ENCODE peak calls at places on chromosomes 1 and 21, in eight cellular contexts. Y, Z, S, N, E, R, L and K are unnamed samples.

GRCh38 chr21:35145626-35146236 is 96.6 kb upstream of the RUNX1 start:
- DNase-seq in R (no peak), L (no peak), Z (no peak), Y (no peak), N (no peak), E (no peak), S (no peak), K (no peak)

GRCh38 chr1:156586892-156587477 is 4.6 kb upstream of the NAXE start:
- DNase-seq in R (peak), N (no peak), L (no peak), Z (no peak), Y (no peak), E (no peak), S (no peak), K (no peak)

GRCh38 chr1:149849246-149849946 is 50.0 kb upstream of the BOLA1 start:
- DNase-seq in S (no peak), N (no peak), L (no peak), R (no peak), Z (no peak), Y (no peak), E (no peak), K (no peak)

GRCh38 chr1:149927535-149928387 is at the start of gene SF3B4:
- DNase-seq in L (peak), Y (peak), N (peak), S (peak), R (peak), Z (peak), E (peak), K (peak)

GRCh38 chr1:28860332-28861073 is 48.5 kb downstream of the OPRD1 start:
- DNase-seq in Z (peak), E (no peak), L (no peak), R (peak), S (peak), Y (no peak), N (no peak), K (no peak)

GRCh38 chr1:246219508-246220030 is 287.5 kb downstream of the SMYD3 start:
- DNase-seq in Z (peak), R (no peak), Y (no peak), E (no peak), L (no peak), S (no peak), N (no peak), K (no peak)

GRCh38 chr1:200198247-200198646 is 170.7 kb downstream of the NR5A2 start:
- DNase-seq in S (no peak), Y (no peak), R (no peak), E (no peak), N (no peak), Z (no peak), L (no peak), K (no peak)

GRCh38 chr1:30111431-30111830 is 612.0 kb downstream of the MATN1 start:
- DNase-seq in Z (peak), S (peak), N (peak), E (no peak), Y (no peak), L (no peak), R (peak), K (no peak)

GRCh38 chr21:41622831-41623548 is 115.0 kb upstream of the TMPRSS2 start:
- DNase-seq in S (no peak), Y (no peak), R (no peak), N (no peak), L (no peak), Z (peak), E (no peak), K (no peak)

GRCh38 chr1:34984435-34985062 is 598 bp downstream of the TMEM35B start:
- DNase-seq in Y (peak), S (no peak), R (peak), N (peak), E (no peak), Z (peak), L (no peak), K (peak)

GRCh38 chr21:16040601-16041000 is 310.8 kb downstream of the USP25 start:
- DNase-seq in L (no peak), S (peak), N (no peak), Z (peak), Y (no peak), E (no peak), R (no peak), K (no peak)

GRCh38 chr21:14900058-14900457 is 164.7 kb downstream of the NRIP1 start:
- DNase-seq in Y (no peak), S (no peak), R (no peak), E (no peak), L (no peak), Z (peak), N (no peak), K (no peak)

GRCh38 chr21:37071561-37072238 is 1.2 kb downstream of the PIGP start:
- DNase-seq in Y (peak), Z (peak), L (no peak), S (peak), N (peak), E (peak), R (peak), K (no peak)

GRCh38 chr1:94105501-94105952 is 15.4 kb downstream of the ABCA4 start:
- DNase-seq in N (no peak), Y (no peak), S (no peak), R (no peak), Z (no peak), E (no peak), L (no peak), K (no peak)

GRCh38 chr1:207863893-207864535 is 46.9 kb downstream of the CD34 start:
- DNase-seq in Z (no peak), L (peak), E (no peak), R (peak), S (no peak), N (no peak), Y (no peak), K (peak)

GRCh38 chr1:2911391-2912178 is 109.7 kb upstream of the ACTRT2 start:
- DNase-seq in Z (no peak), L (no peak), E (no peak), S (no peak), R (no peak), N (no peak), Y (no peak), K (no peak)

GRCh38 chr1:155715777-155716176 is 26.9 kb downstream of the DAP3 start:
- DNase-seq in E (no peak), N (no peak), Y (no peak), S (no peak), L (no peak), Z (no peak), R (no peak), K (no peak)

GRCh38 chr1:30232288-30232899 is 491.0 kb downstream of the MATN1 start:
- DNase-seq in R (no peak), Z (no peak), N (no peak), Y (no peak), L (no peak), E (no peak), S (peak), K (peak)

GRCh38 chr1:247854899-247855545 is 2.0 kb upstream of the TRIM58 start:
- DNase-seq in Y (no peak), L (no peak), E (no peak), S (no peak), N (no peak), R (no peak), Z (no peak), K (no peak)

GRCh38 chr21:16304700-16305099 is 574.9 kb downstream of the USP25 start:
- DNase-seq in L (no peak), Z (no peak), Y (no peak), E (no peak), N (no peak), S (no peak), R (no peak), K (no peak)

GRCh38 chr1:7702365-7702764 is 68.7 kb upstream of the VAMP3 start:
- DNase-seq in Z (no peak), N (no peak), E (no peak), Y (no peak), S (no peak), L (no peak), R (no peak), K (no peak)

GRCh38 chr21:17370263-17370662 is 142.6 kb upstream of the CXADR start:
- DNase-seq in L (no peak), E (peak), S (no peak), N (peak), R (no peak), Y (no peak), Z (no peak), K (no peak)

GRCh38 chr1:101033017-101033416 is 7.4 kb upstream of the DPH5 start:
- DNase-seq in N (no peak), R (no peak), Z (no peak), E (no peak), S (no peak), Y (no peak), L (no peak), K (no peak)

GRCh38 chr1:220338759-220339158 is 66.5 kb upstream of the RAB3GAP2 start:
- DNase-seq in Z (no peak), N (no peak), S (no peak), L (no peak), Y (no peak), E (no peak), R (no peak), K (no peak)

GRCh38 chr1:59025898-59026426 is 242.1 kb upstream of the JUN start:
- DNase-seq in S (no peak), R (no peak), L (no peak), Z (peak), N (no peak), Y (no peak), E (no peak), K (no peak)

GRCh38 chr1:117919376-117919775 is 10.0 kb downstream of the GDAP2 start:
- DNase-seq in R (no peak), S (no peak), Z (no peak), L (no peak), N (no peak), E (no peak), Y (no peak), K (no peak)

GRCh38 chr21:16072692-16073091 is 342.9 kb downstream of the USP25 start:
- DNase-seq in L (no peak), R (no peak), E (no peak), N (no peak), S (no peak), Y (no peak), Z (peak), K (no peak)

GRCh38 chr1:56404561-56405030 is 174.8 kb downstream of the PLPP3 start:
- DNase-seq in S (no peak), L (no peak), Z (peak), R (no peak), E (peak), N (no peak), Y (peak), K (no peak)

GRCh38 chr1:171296897-171297296 is 17.1 kb upstream of the FMO4 start:
- DNase-seq in Y (no peak), E (no peak), R (no peak), N (no peak), S (no peak), Z (no peak), L (no peak), K (no peak)
- H3K27ac ChIP-seq in Y (no peak), E (no peak), R (no peak), N (no peak), S (no peak), Z (no peak), L (no peak), K (no peak)

GRCh38 chr1:11524465-11525150 is 45.7 kb downstream of the DISP3 start:
- DNase-seq in R (no peak), L (no peak), Y (no peak), Z (no peak), S (no peak), N (peak), E (no peak), K (no peak)

GRCh38 chr1:11523261-11523660 is 44.3 kb downstream of the DISP3 start:
- DNase-seq in S (no peak), N (no peak), Y (no peak), Z (no peak), L (no peak), E (no peak), R (no peak), K (no peak)

GRCh38 chr1:11525151-11525505 is 46.2 kb downstream of the DISP3 start:
- DNase-seq in N (peak), S (no peak), Z (no peak), E (no peak), R (no peak), Y (no peak), L (no peak), K (no peak)

GRCh38 chr1:11522400-11523235 is 43.7 kb downstream of the DISP3 start:
- DNase-seq in S (no peak), Z (no peak), R (no peak), N (peak), E (no peak), Y (no peak), L (no peak), K (no peak)

GRCh38 chr1:11523746-11524464 is 45.0 kb downstream of the DISP3 start:
- DNase-seq in R (no peak), Y (no peak), E (no peak), N (peak), S (no peak), L (no peak), Z (no peak), K (no peak)
- H3K27ac ChIP-seq in R (no peak), Y (no peak), E (no peak), N (no peak), S (no peak), L (no peak), Z (no peak), K (no peak)

GRCh38 chr21:38082936-38083335 is 166.7 kb upstream of the KCNJ6 start:
- DNase-seq in E (no peak), R (no peak), Z (no peak), L (no peak), S (no peak), N (no peak), Y (no peak), K (no peak)
- H3K27ac ChIP-seq in E (no peak), R (no peak), Z (no peak), L (no peak), S (no peak), N (no peak), Y (no peak), K (no peak)

DNA sequence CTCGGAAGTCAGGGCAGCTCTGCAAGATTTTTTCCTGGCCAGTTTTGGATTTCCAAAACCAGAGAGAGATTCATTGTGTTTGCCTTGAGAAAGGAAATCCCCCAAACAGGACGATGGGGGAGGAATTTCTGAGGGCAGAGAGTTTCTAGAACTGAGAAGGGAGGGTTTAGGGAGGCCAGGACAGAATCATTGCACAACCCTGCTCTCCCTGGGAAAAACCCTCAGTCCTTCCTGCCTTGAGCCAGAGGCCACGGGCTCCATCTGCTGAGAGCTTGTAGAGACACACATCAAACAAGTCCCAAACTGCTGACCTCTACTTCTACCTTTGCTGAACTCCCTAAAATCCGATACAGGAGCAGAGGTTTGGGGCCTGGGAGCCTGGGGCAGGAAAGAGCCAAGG is 99.7 kb downstream of the NMNAT2 start:
- DNase-seq in Z (peak), E (peak), Y (peak), L (no peak), S (peak), N (peak), R (peak), K (no peak)
- H3K27ac ChIP-seq in Z (no peak), E (peak), Y (no peak), L (no peak), S (no peak), N (peak), R (peak), K (no peak)

GRCh38 chr1:27566462-27567182 is 37.3 kb downstream of the AHDC1 start:
- DNase-seq in L (no peak), N (no peak), S (no peak), E (no peak), Y (no peak), Z (no peak), R (no peak), K (no peak)
- H3K27ac ChIP-seq in L (no peak), N (peak), S (peak), E (peak), Y (peak), Z (no peak), R (peak), K (no peak)

GRCh38 chr1:91682882-91683597 is 182.4 kb downstream of the CDC7 start:
- DNase-seq in R (no peak), Z (no peak), L (no peak), S (no peak), N (no peak), E (no peak), Y (no peak), K (no peak)

GRCh38 chr1:91687452-91687851 is 186.8 kb downstream of the CDC7 start:
- DNase-seq in Y (no peak), E (no peak), N (no peak), L (no peak), Z (no peak), S (no peak), R (no peak), K (no peak)

GRCh38 chr1:91685994-91686393 is 185.3 kb downstream of the CDC7 start:
- DNase-seq in L (no peak), Y (peak), E (no peak), S (no peak), R (no peak), Z (no peak), N (no peak), K (no peak)

GRCh38 chr1:91683598-91683951 is 182.9 kb downstream of the CDC7 start:
- DNase-seq in S (no peak), L (no peak), N (no peak), Y (peak), Z (no peak), R (peak), E (no peak), K (no peak)

GRCh38 chr1:91684599-91685196 is 184.0 kb downstream of the CDC7 start:
- DNase-seq in R (no peak), N (no peak), S (no peak), L (no peak), Z (peak), E (no peak), Y (no peak), K (peak)
- H3K27ac ChIP-seq in R (peak), N (peak), S (no peak), L (no peak), Z (peak), E (peak), Y (no peak), K (no peak)

GRCh38 chr1:235697517-235697916 is 47.9 kb upstream of the GNG4 start:
- DNase-seq in E (no peak), Z (no peak), R (no peak), Y (no peak), N (no peak), S (no peak), L (no peak), K (no peak)
- H3K27ac ChIP-seq in E (no peak), Z (no peak), R (no peak), Y (no peak), N (no peak), S (no peak), L (no peak), K (no peak)

DNA sequence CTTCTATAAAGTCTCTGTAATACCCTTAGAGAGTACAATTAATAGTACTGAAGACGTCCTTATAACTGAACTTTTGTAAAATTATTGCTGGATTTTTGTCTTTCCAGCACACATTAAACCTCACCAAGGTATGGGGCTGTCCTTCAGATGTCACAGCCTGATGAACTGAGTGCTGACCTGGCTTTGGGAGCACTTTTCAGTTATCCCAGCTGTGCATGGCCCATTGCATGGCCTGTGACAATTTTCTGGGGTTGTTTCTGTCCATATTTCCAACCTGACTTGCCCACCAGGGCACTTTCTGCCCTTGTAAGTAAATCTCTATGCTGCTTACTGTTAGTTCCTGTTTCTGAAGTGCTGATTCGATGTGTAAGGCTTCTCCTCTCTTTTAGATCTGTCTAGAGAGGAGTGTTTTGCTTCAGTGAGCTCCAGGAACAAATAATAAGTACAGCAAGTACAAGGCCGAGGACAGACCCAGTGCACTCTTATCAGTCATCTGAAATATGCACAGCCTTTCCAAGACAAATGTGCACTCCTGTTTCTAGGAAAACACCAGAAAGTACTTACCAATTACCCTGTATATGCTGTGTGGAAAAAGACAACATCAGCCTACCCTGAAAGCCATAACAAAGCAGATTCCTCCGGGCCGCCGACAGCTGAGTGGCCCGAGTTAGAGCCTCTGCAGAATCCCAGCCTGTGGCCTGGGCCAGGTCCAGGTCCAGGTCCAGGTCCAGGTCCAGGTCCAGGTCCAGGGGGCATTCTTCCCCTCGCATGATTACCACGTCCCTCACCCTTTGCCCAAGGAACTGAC is 121.7 kb downstream of the DHRS3 start:
- DNase-seq in E (no peak), S (no peak), L (no peak), R (no peak), N (no peak), Z (peak), Y (no peak), K (no peak)
- H3K27ac ChIP-seq in E (peak), S (no peak), L (peak), R (peak), N (peak), Z (no peak), Y (no peak), K (no peak)